ENCODE peak calls at places on chromosomes 3 and 15, in four cellular contexts. U, X, G and N are unnamed samples.

GRCh38 chr3:15630646-15631350 is 29.3 kb downstream of the BTD start:
- DNase-seq in U (no peak), X (no peak), G (no peak), N (no peak)

GRCh38 chr3:51706788-51707731 is at the start of gene GRM2:
- DNase-seq in U (peak; percentile 78), X (peak; percentile 20), G (peak; percentile 89), N (peak; percentile 85)

GRCh38 chr15:48507416-48508065 is 138.0 kb downstream of the FBN1 start:
- DNase-seq in U (no peak), X (no peak), G (peak; percentile 48), N (no peak)

GRCh38 chr3:140842984-140843649 is 98.5 kb upstream of the SLC25A36 start:
- DNase-seq in U (no peak), X (no peak), G (no peak), N (no peak)

GRCh38 chr3:144708437-144708836 is 736.8 kb downstream of the DIPK2A start:
- DNase-seq in U (no peak), X (no peak), G (no peak), N (no peak)

GRCh38 chr3:15330031-15330596 is 2.3 kb downstream of the SH3BP5 start:
- DNase-seq in U (peak; percentile 29), X (no peak), G (no peak), N (no peak)

GRCh38 chr15:39888809-39889208 is 31.3 kb downstream of the GPR176 start:
- DNase-seq in U (no peak), X (no peak), G (no peak), N (no peak)

GRCh38 chr15:25287823-25288222 is 151.0 kb downstream of the UBE3A start:
- DNase-seq in U (no peak), X (no peak), G (no peak), N (no peak)

GRCh38 chr3:126102530-126102951 is 18.6 kb upstream of the SLC41A3 start:
- DNase-seq in U (no peak), X (peak; percentile 56), G (no peak), N (peak; percentile 10)

GRCh38 chr3:113516115-113516505 is 1.2 kb upstream of the SPICE1 start:
- DNase-seq in U (no peak), X (no peak), G (no peak), N (no peak)

GRCh38 chr3:102129774-102130608 is 280.7 kb downstream of the NFKBIZ start:
- DNase-seq in U (peak; percentile 18), X (no peak), G (no peak), N (no peak)

GRCh38 chr3:115525726-115526125 is 97.6 kb upstream of the GAP43 start:
- DNase-seq in U (no peak), X (no peak), G (no peak), N (no peak)

GRCh38 chr15:41558400-41559238 is at the start of gene TYRO3:
- DNase-seq in U (peak; percentile 64), X (peak; percentile 76), G (peak; percentile 53), N (peak; percentile 66)

GRCh38 chr3:139561959-139562676 is 22.6 kb upstream of the RBP1 start:
- DNase-seq in U (no peak), X (no peak), G (peak; percentile 55), N (no peak)

GRCh38 chr15:79572691-79573340 is 140.7 kb downstream of the MINAR1 start:
- DNase-seq in U (no peak), X (no peak), G (no peak), N (no peak)

GRCh38 chr3:113035387-113035982 is 44.7 kb downstream of the GTPBP8 start:
- DNase-seq in U (no peak), X (peak; percentile 11), G (peak; percentile 68), N (no peak)

GRCh38 chr15:72306211-72306785 is 13.7 kb downstream of the CELF6 start:
- DNase-seq in U (no peak), X (peak; percentile 50), G (peak; percentile 58), N (no peak)

GRCh38 chr3:66110840-66111239 is 72.1 kb upstream of the MAGI1 start:
- DNase-seq in U (no peak), X (peak; percentile 5), G (peak; percentile 61), N (no peak)

GRCh38 chr15:60351066-60351465 is 46.7 kb downstream of the ANXA2 start:
- DNase-seq in U (no peak), X (peak; percentile 36), G (no peak), N (no peak)

GRCh38 chr15:26771168-26771916 is 1.5 kb downstream of the GABRB3 start:
- DNase-seq in U (peak; percentile 39), X (peak; percentile 51), G (peak; percentile 90), N (peak; percentile 63)

GRCh38 chr15:73941871-73942635 is 15.8 kb downstream of the LOXL1 start:
- DNase-seq in U (no peak), X (no peak), G (no peak), N (no peak)

GRCh38 chr3:104879919-104880318 is 486.8 kb upstream of the ALCAM start:
- DNase-seq in U (no peak), X (no peak), G (no peak), N (no peak)

GRCh38 chr15:83011271-83012037 is at the start of gene C15orf40:
- DNase-seq in U (peak; percentile 91), X (peak; percentile 90), G (peak; percentile 87), N (peak; percentile 71)
- TF ChIP-seq CTCF in U (peak; percentile 69), X (peak; percentile 85), G (no peak), N (no peak)

GRCh38 chr3:88779482-88779881 is 327.9 kb upstream of the EPHA3 start:
- DNase-seq in U (no peak), X (no peak), G (no peak), N (no peak)

GRCh38 chr3:88775026-88775690 is 332.3 kb upstream of the EPHA3 start:
- DNase-seq in U (no peak), X (no peak), G (no peak), N (no peak)

GRCh38 chr3:88773766-88774165 is 333.7 kb upstream of the EPHA3 start:
- DNase-seq in U (no peak), X (no peak), G (no peak), N (no peak)
- TF ChIP-seq CTCF in U (no peak), X (no peak), G (no peak), N (no peak)

DNA sequence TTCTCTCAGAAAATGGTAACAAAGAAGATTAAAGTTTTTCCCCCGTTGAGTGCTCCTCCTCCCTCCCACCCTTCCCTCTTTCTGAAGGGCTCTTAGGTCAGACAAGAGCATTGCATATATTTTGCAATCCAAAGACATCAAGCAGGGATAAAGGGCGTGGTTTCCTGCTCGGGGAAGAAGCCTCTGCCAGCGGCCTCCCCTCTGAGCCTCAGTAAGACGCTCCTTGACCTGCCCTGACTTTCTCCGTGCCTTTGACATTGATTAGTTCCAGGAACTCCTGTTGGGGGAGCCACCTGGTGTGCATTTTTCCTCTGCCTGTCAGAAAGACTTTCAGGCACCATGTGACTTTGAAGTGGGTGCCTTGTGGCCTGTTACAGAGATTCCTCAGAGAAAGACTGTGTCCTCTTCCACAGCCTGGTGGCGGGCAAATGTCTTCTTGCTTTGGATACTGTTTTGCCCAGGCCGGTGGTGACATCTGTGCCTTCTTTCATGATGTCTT is 87.2 kb upstream of the TBL1XR1 start:
- DNase-seq in U (peak; percentile 31), X (no peak), G (no peak), N (no peak)
- TF ChIP-seq CTCF in U (no peak), X (no peak), G (no peak), N (no peak)

DNA sequence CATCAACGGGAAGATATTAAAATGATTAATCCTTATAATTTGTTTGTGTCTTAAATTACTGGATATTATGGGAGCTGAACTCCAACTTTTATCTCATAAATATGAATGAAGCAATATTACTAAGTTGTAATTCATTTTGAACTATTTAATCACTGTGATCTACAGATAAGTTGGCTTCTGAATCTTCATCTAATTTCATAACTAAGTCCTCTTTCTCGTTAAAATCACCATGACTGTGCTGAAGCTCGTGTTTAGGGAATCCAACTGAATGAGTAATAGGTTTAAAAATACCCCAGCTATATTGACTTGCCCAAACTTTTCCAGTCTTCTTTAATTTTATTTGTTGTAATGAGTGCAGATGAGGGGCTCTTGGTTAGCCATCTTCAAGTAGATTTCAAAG is 14.1 kb downstream of the MDFIC2 start:
- DNase-seq in U (no peak), X (no peak), G (no peak), N (no peak)
- TF ChIP-seq CTCF in U (no peak), X (no peak), G (no peak), N (no peak)

GRCh38 chr3:44661189-44661588 is 12.7 kb downstream of the ZNF35 start:
- DNase-seq in U (no peak), X (no peak), G (no peak), N (no peak)
- TF ChIP-seq CTCF in U (no peak), X (no peak), G (peak; percentile 66), N (no peak)